ENCODE peak calls at places on chromosomes 12 and 14, in seven cellular contexts. A is MM.1S, B is PC-9, H is GM23338, I is PC-3, Q is SK-N-SH, M is neural progenitor cell. K is an unnamed sample. For H3F3A, the result is how much of the 10 kb centered on the place peaks cover.

GRCh38 chr14:71408362-71409035 is 501.2 kb downstream of the PCNX1 start:
- DNase-seq in Q (no peak), I (no peak), H (peak), B (no peak), M (peak), A (no peak), K (no peak)

GRCh38 chr14:82502043-82502442 is 968.4 kb upstream of the SEL1L start:
- DNase-seq in M (no peak), I (no peak), Q (no peak), A (no peak), B (no peak), H (no peak), K (no peak)

GRCh38 chr12:124686001-124686884 is 118.8 kb upstream of the NCOR2 start:
- DNase-seq in A (no peak), H (no peak), B (no peak), Q (no peak), I (peak), M (no peak), K (peak)

GRCh38 chr12:108009442-108009841 is 119.6 kb upstream of the WSCD2 start:
- DNase-seq in M (no peak), H (no peak), Q (no peak), I (no peak), B (no peak), A (no peak), K (no peak)

GRCh38 chr14:69554500-69554899 is 20.2 kb downstream of the CCDC177 start:
- DNase-seq in H (no peak), Q (no peak), A (no peak), I (no peak), M (no peak), B (no peak), K (no peak)

GRCh38 chr14:93744876-93745275 is 43.4 kb downstream of the PRIMA1 start:
- DNase-seq in Q (peak), M (no peak), H (no peak), B (no peak), A (no peak), I (no peak), K (no peak)

GRCh38 chr12:75862692-75863471 is 168.7 kb downstream of the PHLDA1 start:
- DNase-seq in M (no peak), H (no peak), A (no peak), I (peak), Q (no peak), B (peak), K (peak)

GRCh38 chr12:131894981-131895639 is 688 bp downstream of the ULK1 start:
- DNase-seq in I (no peak), A (no peak), M (peak), B (no peak), Q (peak), H (no peak), K (peak)

GRCh38 chr12:53047221-53048032 is 2.4 kb upstream of the TNS2 start:
- DNase-seq in Q (peak), I (peak), A (peak), M (peak), H (peak), B (no peak), K (peak)

GRCh38 chr12:2618291-2618995 is 176.3 kb upstream of the FKBP4 start:
- DNase-seq in I (no peak), M (no peak), A (no peak), B (no peak), H (no peak), Q (no peak), K (no peak)

GRCh38 chr12:52155048-52155868 is 36.6 kb downstream of the KRT80 start:
- DNase-seq in A (no peak), H (no peak), B (no peak), M (no peak), I (peak), Q (no peak), K (peak)

GRCh38 chr12:13036881-13037280 is 7.3 kb upstream of the FAM234B start:
- DNase-seq in M (no peak), Q (no peak), A (no peak), B (no peak), I (no peak), H (no peak), K (no peak)

GRCh38 chr14:101322223-101322622 is 239.1 kb upstream of the DIO3 start:
- DNase-seq in Q (no peak), A (no peak), M (no peak), I (no peak), H (no peak), B (no peak), K (no peak)

GRCh38 chr12:115760231-115760630 is 517.3 kb downstream of the MED13L start:
- DNase-seq in A (no peak), M (no peak), B (no peak), I (no peak), Q (no peak), H (no peak), K (no peak)

GRCh38 chr12:21499765-21500164 is 1.7 kb downstream of the RECQL start:
- DNase-seq in I (no peak), H (no peak), B (no peak), A (no peak), Q (no peak), M (no peak), K (no peak)

GRCh38 chr14:105348169-105348944 is 33.8 kb downstream of the PACS2 start:
- DNase-seq in A (no peak), Q (no peak), B (no peak), I (no peak), H (no peak), M (no peak), K (no peak)

GRCh38 chr14:61730756-61731373 is 31.4 kb upstream of the SNAPC1 start:
- DNase-seq in I (peak), H (no peak), A (no peak), Q (no peak), M (no peak), B (no peak), K (no peak)

GRCh38 chr12:78118486-78118885 is 287.8 kb downstream of the NAV3 start:
- DNase-seq in A (no peak), H (no peak), Q (no peak), I (no peak), M (no peak), B (no peak), K (peak)

GRCh38 chr12:59548930-59549329 is 46.9 kb upstream of the SLC16A7 start:
- DNase-seq in Q (no peak), I (peak), B (no peak), A (no peak), H (peak), M (peak), K (no peak)

GRCh38 chr12:55996715-55997534 is at the start of gene SUOX:
- DNase-seq in M (peak), Q (peak), H (peak), A (peak), B (peak), I (peak), K (peak)

GRCh38 chr12:53096089-53096741 is 1.3 kb upstream of the IGFBP6 start:
- DNase-seq in B (no peak), I (peak), H (peak), M (peak), Q (no peak), A (no peak), K (peak)

GRCh38 chr12:90335561-90335960 is 619.4 kb downstream of the CCER1 start:
- DNase-seq in M (no peak), B (no peak), H (no peak), I (no peak), A (no peak), Q (no peak), K (no peak)

GRCh38 chr12:85509857-85510256 is 229.8 kb downstream of the ALX1 start:
- DNase-seq in M (no peak), B (no peak), I (no peak), Q (no peak), H (no peak), A (peak), K (no peak)

GRCh38 chr14:94378527-94379290 is 9.7 kb downstream of the SERPINA1 start:
- DNase-seq in A (no peak), B (no peak), M (no peak), Q (no peak), H (no peak), I (no peak), K (no peak)

GRCh38 chr14:36553650-36554260 is 28.7 kb downstream of the NKX2-8 start:
- DNase-seq in B (peak), H (peak), A (peak), M (peak), I (peak), Q (peak), K (peak)

GRCh38 chr12:98838282-98838681 is 193.2 kb downstream of the APAF1 start:
- DNase-seq in M (no peak), Q (no peak), I (no peak), B (no peak), A (no peak), H (peak), K (peak)

DNA sequence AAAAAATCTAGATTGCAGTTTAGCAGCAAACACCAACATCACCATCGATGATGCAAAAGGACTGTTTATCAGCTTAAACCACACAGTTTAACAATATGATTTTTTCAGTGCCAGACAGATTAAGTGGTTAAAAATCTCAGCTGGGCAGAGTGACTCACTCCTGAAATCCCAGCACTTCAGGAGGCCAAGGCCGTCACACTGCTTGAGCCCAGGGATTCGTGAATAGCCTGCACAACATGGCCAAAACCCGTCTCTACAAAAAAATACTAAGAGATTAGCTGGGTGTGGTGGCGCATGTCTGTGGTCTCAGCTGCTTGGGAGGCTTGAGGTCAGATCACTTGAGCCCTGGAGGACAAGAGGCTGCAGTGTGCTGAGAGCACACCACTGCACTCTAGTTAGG is 8.9 kb downstream of the RSRC2 start:
- DNase-seq in I (peak), B (no peak), A (no peak), H (no peak), Q (no peak), M (no peak), K (peak)
- H3F3A ChIP-seq in I (under half), B (half or more), A (under half), H (under half), Q (half or more), M (half or more), K (half or more)

DNA sequence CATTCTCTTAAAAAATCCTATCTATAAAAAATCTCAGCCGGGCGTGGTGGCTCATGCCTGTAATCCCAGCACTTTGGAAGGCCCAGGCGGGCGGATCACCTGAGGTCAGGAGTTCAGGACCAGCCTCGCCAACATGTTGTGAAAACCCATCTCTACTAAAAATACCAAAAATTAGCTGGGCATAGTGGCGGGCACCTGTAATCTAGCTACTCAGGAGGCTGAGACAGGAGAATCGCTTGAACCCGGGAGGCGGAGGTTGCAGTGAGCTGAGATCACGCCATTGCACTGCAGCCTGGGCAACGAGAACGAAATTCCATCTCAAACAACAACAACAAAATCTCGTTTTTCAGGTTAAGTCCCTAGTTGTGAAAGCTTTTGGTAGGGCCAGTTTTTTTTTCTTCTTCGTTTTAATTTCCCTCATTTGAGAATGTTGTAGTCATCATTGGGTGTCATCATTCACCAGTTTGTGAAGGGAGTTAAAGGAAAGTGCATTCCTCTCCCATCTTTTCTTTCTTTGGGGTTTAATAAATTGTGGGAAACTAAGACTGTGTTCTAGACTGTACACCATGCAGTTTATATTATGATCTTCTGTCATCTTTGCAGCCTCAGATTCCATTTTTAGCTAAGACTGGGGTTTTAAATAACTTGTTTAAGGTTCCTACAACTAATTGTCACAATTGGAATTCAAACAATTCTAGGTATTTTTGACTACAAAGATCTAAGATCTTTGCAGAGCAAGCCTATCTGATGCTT is 23.9 kb downstream of the MDM2 start:
- DNase-seq in A (no peak), Q (no peak), I (no peak), B (no peak), M (no peak), H (no peak), K (no peak)
- H3F3A ChIP-seq in A (half or more), Q (half or more), I (under half), B (under half), M (under half), H (under half), K (half or more)

GRCh38 chr12:25018146-25018545 is 69.2 kb upstream of the BCAT1 start:
- DNase-seq in A (no peak), Q (no peak), M (no peak), I (no peak), H (no peak), B (no peak), K (no peak)
- H3F3A ChIP-seq in A (under half), Q (under half), M (under half), I (under half), H (under half), B (under half), K (under half)

DNA sequence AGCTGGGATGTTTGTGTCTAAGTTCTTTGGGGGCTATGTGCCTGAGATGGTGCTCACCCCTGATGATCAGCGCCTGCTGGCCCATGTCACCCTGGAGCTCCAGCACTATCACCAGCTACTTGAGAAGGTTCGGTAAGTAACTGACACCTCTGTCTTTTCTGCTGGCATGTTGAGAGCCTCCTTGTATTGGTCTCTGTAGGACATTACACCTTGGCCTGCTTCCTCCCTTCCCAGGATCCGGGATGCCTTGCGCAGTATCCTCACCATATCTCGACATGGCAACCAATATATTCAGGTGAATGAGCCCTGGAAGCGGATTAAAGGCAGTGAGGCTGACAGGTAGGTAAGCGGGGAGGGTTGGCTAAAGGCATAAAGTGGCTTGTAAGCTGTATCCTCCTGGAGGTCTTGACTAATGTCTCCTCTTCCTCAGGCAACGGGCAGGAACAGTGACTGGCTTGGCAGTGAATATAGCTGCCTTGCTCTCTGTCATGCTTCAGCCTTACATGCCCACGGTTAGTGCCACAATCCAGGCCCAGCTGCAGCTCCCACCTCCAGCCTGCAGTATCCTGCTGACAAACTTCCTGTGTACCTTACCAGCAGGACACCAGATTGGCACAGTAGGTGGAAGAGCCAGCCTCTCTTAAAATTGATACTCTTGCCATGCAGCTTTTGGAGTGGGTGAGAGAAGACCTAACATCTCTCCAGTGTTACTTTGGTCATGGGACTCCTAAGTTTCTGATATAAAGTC is 5.4 kb downstream of the DDIT3 start:
- DNase-seq in M (no peak), I (no peak), Q (no peak), A (no peak), H (no peak), B (no peak), K (no peak)
- H3F3A ChIP-seq in M (under half), I (under half), Q (half or more), A (under half), H (half or more), B (half or more), K (half or more)

DNA sequence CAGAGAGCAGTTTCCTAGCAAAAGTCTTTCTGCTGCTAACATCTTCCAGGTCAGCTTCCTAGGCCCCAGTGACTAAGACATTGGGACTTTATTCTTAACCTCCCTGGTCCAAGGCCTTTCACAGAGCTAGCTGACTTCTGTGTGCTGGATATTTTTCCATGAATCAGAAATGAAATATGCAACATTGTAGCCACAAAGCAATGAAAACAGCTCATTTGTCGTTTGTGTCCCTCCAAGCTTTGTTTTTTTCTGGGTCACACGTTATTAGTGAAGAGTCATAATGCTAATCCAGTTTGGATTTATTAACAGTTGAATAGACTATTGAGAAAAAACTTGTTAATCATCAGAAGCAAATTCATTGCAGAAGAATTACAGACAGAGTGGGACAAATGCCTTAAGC is 82.4 kb downstream of the ARF6 start:
- DNase-seq in H (no peak), B (peak), I (peak), A (no peak), M (no peak), Q (no peak), K (peak)
- H3F3A ChIP-seq in H (under half), B (half or more), I (under half), A (under half), M (under half), Q (under half), K (half or more)

GRCh38 chr12:25072901-25073645 is 121.9 kb downstream of the DNAI7 start:
- DNase-seq in Q (no peak), B (no peak), H (no peak), M (no peak), A (no peak), I (no peak), K (no peak)

GRCh38 chr12:25074113-25074512 is 120.8 kb downstream of the DNAI7 start:
- DNase-seq in B (no peak), A (no peak), H (no peak), I (no peak), Q (no peak), M (no peak), K (no peak)

GRCh38 chr12:25069221-25069620 is 120.3 kb upstream of the BCAT1 start:
- DNase-seq in H (no peak), Q (no peak), M (no peak), B (no peak), I (no peak), A (no peak), K (no peak)

GRCh38 chr12:25074954-25075353 is 120.0 kb downstream of the DNAI7 start:
- DNase-seq in B (no peak), A (no peak), H (no peak), Q (no peak), I (no peak), M (no peak), K (no peak)

GRCh38 chr12:25071366-25071765 is 122.5 kb upstream of the BCAT1 start:
- DNase-seq in M (no peak), B (no peak), H (no peak), I (no peak), A (no peak), Q (no peak), K (no peak)
- H3F3A ChIP-seq in M (under half), B (under half), H (under half), I (under half), A (under half), Q (under half), K (under half)

GRCh38 chr12:6430124-6430989 is 14.4 kb upstream of the CD27 start:
- DNase-seq in B (peak), M (no peak), A (no peak), Q (no peak), H (no peak), I (peak), K (peak)

GRCh38 chr12:6426882-6427671 is 17.7 kb upstream of the CD27 start:
- DNase-seq in A (peak), M (no peak), I (no peak), H (no peak), Q (no peak), B (no peak), K (no peak)

GRCh38 chr12:6430990-6431353 is 13.8 kb upstream of the CD27 start:
- DNase-seq in A (no peak), B (no peak), M (no peak), I (no peak), Q (no peak), H (no peak), K (peak)

GRCh38 chr12:6425588-6426531 is 18.9 kb upstream of the CD27 start:
- DNase-seq in A (no peak), Q (no peak), M (no peak), H (no peak), I (no peak), B (no peak), K (no peak)

DNA sequence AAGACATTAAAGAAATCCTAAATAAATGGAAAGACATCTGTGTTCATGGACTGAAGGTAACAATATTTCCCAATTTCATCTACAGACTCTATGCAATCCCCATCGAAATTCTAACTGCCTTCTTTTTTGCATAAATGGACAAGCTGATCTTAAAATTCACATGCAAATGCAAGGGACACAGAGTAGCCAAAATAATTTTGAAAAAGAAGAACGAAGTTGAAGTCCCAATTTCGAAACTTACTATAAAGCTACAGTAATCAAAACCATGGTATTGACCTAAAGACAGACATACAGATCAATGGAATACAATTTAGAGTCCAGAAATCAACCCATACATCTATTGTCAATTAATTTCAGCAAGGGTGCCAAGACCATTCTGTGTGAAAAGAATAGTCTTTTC is 16.4 kb upstream of the CD27 start:
- DNase-seq in H (no peak), I (no peak), Q (no peak), M (no peak), B (no peak), A (no peak), K (no peak)
- H3F3A ChIP-seq in H (under half), I (under half), Q (under half), M (under half), B (under half), A (under half), K (under half)

K was measured in GM23248.